ENCODE peak calls at places on chromosome 7, in ten cellular contexts. N, X, E, J, I, C, M, F, U and L are unnamed samples.

GRCh38 chr7:2241580-2242540 is at the start of the genes MRM2 and NUDT1:
- DNase-seq in N (peak; percentile 86), X (peak; percentile 86), E (peak; percentile 77), J (peak; percentile 90), I (peak; percentile 95), C (peak; percentile 83), M (peak; percentile 44), F (no peak), U (peak; percentile 75), L (peak; percentile 91)

GRCh38 chr7:30921951-30922401 is 10.3 kb downstream of the AQP1 start:
- DNase-seq in N (no peak), X (no peak), E (no peak), J (peak; percentile 23), I (no peak), C (no peak), M (no peak), F (no peak), U (no peak), L (no peak)

GRCh38 chr7:139747662-139748372 is 30.0 kb downstream of the HIPK2 start:
- DNase-seq in N (no peak), X (no peak), E (no peak), J (no peak), I (no peak), C (no peak), M (no peak), F (no peak), U (no peak), L (no peak)

GRCh38 chr7:140525741-140526140 is 46.4 kb upstream of the MKRN1 start:
- DNase-seq in N (no peak), X (no peak), E (peak; percentile 68), J (no peak), I (peak; percentile 46), C (no peak), M (no peak), F (no peak), U (no peak), L (peak; percentile 5)

GRCh38 chr7:64429232-64429631 is 115.5 kb downstream of the ZNF736 start:
- DNase-seq in N (no peak), X (no peak), E (no peak), J (no peak), I (no peak), C (no peak), M (no peak), F (no peak), U (no peak), L (no peak)

GRCh38 chr7:88279323-88279722 is 27.4 kb downstream of the STEAP4 start:
- DNase-seq in N (no peak), X (no peak), E (no peak), J (no peak), I (no peak), C (no peak), M (no peak), F (no peak), U (no peak), L (no peak)

GRCh38 chr7:42315631-42316030 is 78.6 kb upstream of the GLI3 start:
- DNase-seq in N (no peak), X (no peak), E (peak; percentile 18), J (no peak), I (no peak), C (no peak), M (no peak), F (peak; percentile 80), U (no peak), L (peak; percentile 13)

GRCh38 chr7:55099086-55099831 is 80.4 kb downstream of the EGFR start:
- DNase-seq in N (no peak), X (peak; percentile 38), E (peak; percentile 68), J (no peak), I (no peak), C (no peak), M (no peak), F (no peak), U (no peak), L (no peak)

GRCh38 chr7:45359781-45360180 is 202.2 kb downstream of the RAMP3 start:
- DNase-seq in N (no peak), X (no peak), E (no peak), J (no peak), I (no peak), C (no peak), M (no peak), F (no peak), U (no peak), L (no peak)

GRCh38 chr7:77180990-77181595 is 18.5 kb downstream of the FGL2 start:
- DNase-seq in N (no peak), X (no peak), E (no peak), J (no peak), I (no peak), C (no peak), M (no peak), F (no peak), U (no peak), L (no peak)

GRCh38 chr7:40586197-40586596 is 451.4 kb downstream of the SUGCT start:
- DNase-seq in N (no peak), X (no peak), E (peak; percentile 75), J (no peak), I (no peak), C (no peak), M (no peak), F (peak; percentile 49), U (no peak), L (no peak)

GRCh38 chr7:74525881-74526280 is 72.2 kb downstream of the GTF2IRD1 start:
- DNase-seq in N (no peak), X (peak; percentile 4), E (no peak), J (peak; percentile 91), I (peak; percentile 48), C (no peak), M (no peak), F (no peak), U (no peak), L (no peak)

GRCh38 chr7:36167403-36168050 is 14.5 kb downstream of the EEPD1 start:
- DNase-seq in N (no peak), X (no peak), E (no peak), J (no peak), I (no peak), C (no peak), M (no peak), F (no peak), U (no peak), L (no peak)

GRCh38 chr7:33849004-33849403 is 56.3 kb upstream of the BMPER start:
- DNase-seq in N (no peak), X (no peak), E (no peak), J (no peak), I (no peak), C (no peak), M (no peak), F (no peak), U (no peak), L (no peak)

GRCh38 chr7:51081270-51081890 is 235.2 kb downstream of the COBL start:
- DNase-seq in N (no peak), X (no peak), E (no peak), J (no peak), I (no peak), C (no peak), M (no peak), F (no peak), U (no peak), L (no peak)

GRCh38 chr7:121330053-121330833 is 1.4 kb downstream of the WNT16 start:
- DNase-seq in N (no peak), X (peak; percentile 37), E (no peak), J (no peak), I (peak; percentile 57), C (no peak), M (no peak), F (no peak), U (no peak), L (peak; percentile 21)

GRCh38 chr7:69896100-69896499 is 297.8 kb downstream of the AUTS2 start:
- DNase-seq in N (no peak), X (no peak), E (no peak), J (no peak), I (no peak), C (no peak), M (no peak), F (no peak), U (no peak), L (no peak)

GRCh38 chr7:41824284-41824683 is 121.4 kb upstream of the INHBA start:
- DNase-seq in N (no peak), X (no peak), E (no peak), J (no peak), I (no peak), C (no peak), M (no peak), F (no peak), U (no peak), L (no peak)

GRCh38 chr7:144768633-144769032 is 67.2 kb downstream of the TPK1 start:
- DNase-seq in N (no peak), X (no peak), E (no peak), J (no peak), I (no peak), C (no peak), M (no peak), F (no peak), U (no peak), L (no peak)

GRCh38 chr7:113561446-113561845 is 357.4 kb downstream of the PPP1R3A start:
- DNase-seq in N (no peak), X (no peak), E (peak; percentile 16), J (no peak), I (no peak), C (no peak), M (no peak), F (peak; percentile 49), U (no peak), L (no peak)

GRCh38 chr7:108972009-108972408 is 402.3 kb downstream of the DNAJB9 start:
- DNase-seq in N (no peak), X (peak; percentile 88), E (peak; percentile 0), J (peak; percentile 27), I (no peak), C (no peak), M (no peak), F (peak; percentile 12), U (no peak), L (no peak)

GRCh38 chr7:77415822-77416620 is at the start of gene GSAP:
- DNase-seq in N (peak; percentile 74), X (peak; percentile 74), E (peak; percentile 35), J (peak; percentile 83), I (peak; percentile 71), C (peak; percentile 42), M (no peak), F (no peak), U (no peak), L (no peak)

GRCh38 chr7:81641873-81642272 is 128.0 kb downstream of the HGF start:
- DNase-seq in N (no peak), X (no peak), E (no peak), J (no peak), I (no peak), C (no peak), M (no peak), F (no peak), U (no peak), L (no peak)

GRCh38 chr7:133434246-133434865 is 181.5 kb downstream of the EXOC4 start:
- DNase-seq in N (no peak), X (no peak), E (peak; percentile 70), J (no peak), I (peak; percentile 55), C (no peak), M (peak; percentile 40), F (peak; percentile 22), U (no peak), L (peak; percentile 18)

GRCh38 chr7:84142726-84143125 is 51.9 kb downstream of the SEMA3A start:
- DNase-seq in N (no peak), X (no peak), E (no peak), J (no peak), I (no peak), C (no peak), M (no peak), F (no peak), U (no peak), L (no peak)

GRCh38 chr7:101598422-101598957 is 30.6 kb downstream of the MYL10 start:
- DNase-seq in N (no peak), X (no peak), E (no peak), J (peak; percentile 95), I (peak; percentile 71), C (no peak), M (no peak), F (no peak), U (no peak), L (no peak)

GRCh38 chr7:21414795-21415393 is 13.0 kb upstream of the SP4 start:
- DNase-seq in N (no peak), X (no peak), E (no peak), J (no peak), I (no peak), C (no peak), M (no peak), F (no peak), U (no peak), L (no peak)

GRCh38 chr7:103915958-103916357 is 73.5 kb downstream of the RELN start:
- DNase-seq in N (no peak), X (no peak), E (no peak), J (no peak), I (no peak), C (no peak), M (no peak), F (no peak), U (no peak), L (no peak)